ENCODE peak calls at places on chromosomes 12 and 14, in nine cellular contexts. K is AG09309, S is IMR-90, M is ascending aorta, F is hepatocyte, W is gastrocnemius medialis, Y is left ventricle myocardium inferior, C is Peyer's patch, P is esophagus squamous epithelium. E is an unnamed sample.

GRCh38 chr12:59834659-59835474 is 239.0 kb downstream of the SLC16A7 start:
- DNase-seq in S (peak; percentile 47), F (peak; percentile 37), W (no peak), P (no peak), Y (no peak), C (no peak), K (no peak), M (no peak), E (no peak)

GRCh38 chr12:64039285-64039871 is 182.7 kb downstream of the KICS2 start:
- DNase-seq in W (no peak), S (peak; percentile 74), C (no peak), Y (no peak), M (no peak), P (no peak), K (no peak), F (no peak), E (no peak)

GRCh38 chr12:66288121-66288520 is 14.2 kb upstream of the HELB start:
- DNase-seq in Y (no peak), M (no peak), W (no peak), F (no peak), C (no peak), P (no peak), K (no peak), S (no peak), E (no peak)

GRCh38 chr12:2539938-2540337 is 254.8 kb upstream of the FKBP4 start:
- DNase-seq in C (no peak), K (no peak), P (no peak), W (no peak), F (no peak), M (no peak), Y (peak; percentile 58), S (no peak), E (no peak)

GRCh38 chr14:77145975-77146740 is 4.6 kb upstream of the ZDHHC22 start:
- DNase-seq in Y (no peak), C (no peak), F (no peak), M (no peak), K (no peak), W (no peak), S (no peak), P (no peak), E (no peak)

GRCh38 chr14:59529189-59529588 is 44.9 kb downstream of the JKAMP start:
- DNase-seq in F (peak; percentile 19), Y (no peak), K (no peak), M (no peak), S (no peak), C (no peak), W (no peak), P (no peak), E (no peak)

GRCh38 chr14:85175556-85175955 is 354.4 kb upstream of the FLRT2 start:
- DNase-seq in K (peak; percentile 28), W (no peak), Y (no peak), M (no peak), F (no peak), S (peak; percentile 79), C (no peak), P (no peak), E (no peak)

GRCh38 chr14:23725528-23725927 is 89.4 kb downstream of the DHRS2 start:
- DNase-seq in F (no peak), W (no peak), Y (no peak), C (no peak), S (no peak), P (no peak), K (no peak), M (no peak), E (no peak)

GRCh38 chr14:64718762-64719161 is 14.5 kb downstream of the PLEKHG3 start:
- DNase-seq in Y (no peak), W (no peak), P (no peak), C (peak; percentile 39), S (no peak), K (no peak), M (no peak), F (no peak), E (no peak)

GRCh38 chr12:104627975-104628322 is 171.2 kb downstream of the CHST11 start:
- DNase-seq in S (no peak), Y (no peak), M (no peak), P (no peak), K (no peak), W (no peak), C (no peak), F (no peak), E (no peak)

GRCh38 chr12:128729628-128730121 is 94.1 kb downstream of the SLC15A4 start:
- DNase-seq in S (no peak), F (peak; percentile 31), P (no peak), M (no peak), C (no peak), K (no peak), Y (no peak), W (no peak), E (no peak)

GRCh38 chr12:64083285-64084210 is 138.5 kb downstream of the KICS2 start:
- DNase-seq in W (peak; percentile 83), K (peak; percentile 94), P (peak; percentile 3), Y (peak; percentile 71), S (peak; percentile 95), M (no peak), C (no peak), F (peak; percentile 81), E (peak; percentile 92)

GRCh38 chr12:91695964-91696363 is 449.7 kb downstream of the BTG1 start:
- DNase-seq in K (no peak), C (no peak), Y (no peak), F (no peak), M (no peak), S (no peak), P (no peak), W (no peak), E (no peak)
- TF ChIP-seq CTCF in K (no peak), C (peak; percentile 16), Y (no peak), F (no peak), M (no peak), S (no peak), P (no peak), W (no peak), E (no peak)

GRCh38 chr14:37420622-37421021 is 174.4 kb downstream of the FOXA1 start:
- DNase-seq in P (no peak), F (no peak), M (no peak), S (no peak), K (no peak), Y (no peak), W (no peak), C (no peak), E (no peak)
- H3K4me3 ChIP-seq in P (no peak overlapping the region), F (no peak overlapping the region), M (no peak overlapping the region), S (no peak overlapping the region), K (no peak overlapping the region), Y (no peak overlapping the region), W (no peak overlapping the region), C (no peak overlapping the region), E (no peak overlapping the region)

GRCh38 chr14:30525833-30526232 is 33.1 kb upstream of the G2E3 start:
- DNase-seq in C (no peak), K (peak; percentile 8), M (no peak), S (peak; percentile 14), W (no peak), P (no peak), Y (no peak), F (no peak), E (no peak)

GRCh38 chr14:30519961-30520360 is 39.0 kb upstream of the G2E3 start:
- DNase-seq in P (no peak), C (no peak), Y (no peak), S (no peak), W (no peak), K (no peak), M (no peak), F (no peak), E (no peak)

GRCh38 chr14:30527196-30527595 is 31.8 kb upstream of the G2E3 start:
- DNase-seq in C (no peak), K (no peak), S (no peak), F (no peak), W (no peak), M (no peak), P (no peak), Y (no peak), E (no peak)

GRCh38 chr14:30518867-30519266 is 40.1 kb upstream of the G2E3 start:
- DNase-seq in W (no peak), C (no peak), Y (no peak), S (no peak), K (no peak), F (no peak), M (no peak), P (no peak), E (no peak)

GRCh38 chr14:30521899-30522736 is 36.8 kb upstream of the G2E3 start:
- DNase-seq in S (peak; percentile 51), C (no peak), M (no peak), W (no peak), F (peak; percentile 54), P (no peak), K (no peak), Y (no peak), E (no peak)
- TF ChIP-seq CTCF in S (peak; percentile 64), C (peak; percentile 63), M (peak; percentile 73), W (peak; percentile 75), F (peak; percentile 65), P (peak; percentile 46), K (peak; percentile 68), Y (peak; percentile 80), E (peak; percentile 42)

DNA sequence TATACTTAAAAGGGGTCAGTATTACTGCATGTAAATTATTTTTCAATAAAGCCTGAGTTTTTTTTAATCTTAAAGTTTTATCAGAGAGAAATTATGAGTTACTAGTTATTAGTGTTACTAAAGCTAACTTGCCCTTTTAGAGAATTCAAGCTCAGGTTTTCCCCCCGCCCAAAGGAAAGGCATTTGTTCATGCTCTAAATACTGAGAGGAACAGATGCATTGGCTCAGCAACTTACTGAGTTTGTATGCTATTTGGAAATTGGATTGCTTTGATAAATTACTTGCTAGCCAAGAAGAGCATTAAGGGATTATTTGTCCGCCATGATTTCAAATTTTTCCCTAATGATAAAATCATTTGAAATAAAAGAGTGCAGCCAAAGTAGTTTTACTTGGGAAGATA is 149.3 kb downstream of the METTL25 start:
- DNase-seq in F (no peak), C (no peak), M (no peak), P (no peak), K (no peak), S (no peak), Y (no peak), W (no peak), E (no peak)
- H3K4me3 ChIP-seq in F (no peak overlapping the region), C (no peak overlapping the region), M (no peak overlapping the region), P (no peak overlapping the region), K (no peak overlapping the region), S (no peak overlapping the region), Y (no peak overlapping the region), W (no peak overlapping the region), E (no peak overlapping the region)

GRCh38 chr14:80618751-80619329 is 322.7 kb downstream of the CEP128 start:
- DNase-seq in M (no peak), K (no peak), W (no peak), C (no peak), F (no peak), P (no peak), S (peak; percentile 87), Y (no peak), E (no peak)
- TF ChIP-seq CTCF in M (no peak), K (no peak), W (no peak), C (no peak), F (no peak), P (no peak), S (no peak), Y (no peak), E (no peak)

E was measured in uterus.